ENCODE peak calls at places on chromosomes 7 and 10, in four cellular contexts. X is GM12878, B is K562, L is IMR-90. D is an unnamed sample.

GRCh38 chr7:154967581-154967980 is 35.3 kb downstream of the PAXIP1 start:
- DNase-seq in L (no peak), X (no peak), B (no peak), D (no peak)

GRCh38 chr10:99841746-99842145 is 59.3 kb downstream of the ABCC2 start:
- DNase-seq in X (no peak), L (no peak), B (no peak), D (no peak)

GRCh38 chr10:34505338-34505737 is 309.8 kb downstream of the PARD3 start:
- DNase-seq in B (no peak), X (no peak), L (no peak), D (no peak)

GRCh38 chr7:124752310-124752709 is 13.3 kb downstream of the GPR37 start:
- DNase-seq in B (no peak), X (no peak), L (peak; percentile 94), D (no peak)

GRCh38 chr7:116455009-116455408 is 44.5 kb upstream of the CAV2 start:
- DNase-seq in L (peak; percentile 87), B (no peak), X (no peak), D (peak; percentile 62)

GRCh38 chr7:40604601-40605438 is 470.0 kb downstream of the SUGCT start:
- DNase-seq in B (peak; percentile 14), L (peak; percentile 52), X (no peak), D (peak; percentile 65)

GRCh38 chr10:117168135-117168674 is 29.1 kb upstream of the KCNK18 start:
- DNase-seq in X (no peak), L (peak; percentile 10), B (peak; percentile 48), D (peak; percentile 27)

GRCh38 chr7:99860281-99861127 is 16.3 kb downstream of the OR2AE1 start:
- DNase-seq in X (no peak), B (no peak), L (peak; percentile 52), D (peak; percentile 4)

GRCh38 chr7:73701357-73701995 is 18.0 kb downstream of the STX1A start:
- DNase-seq in B (peak; percentile 85), X (no peak), L (peak; percentile 33), D (peak; percentile 46)

GRCh38 chr7:127810691-127811660 is 159.0 kb downstream of the SND1 start:
- DNase-seq in L (no peak), X (no peak), B (no peak), D (peak; percentile 45)

GRCh38 chr10:93752761-93753160 is 5.0 kb upstream of the LGI1 start:
- DNase-seq in L (peak; percentile 34), X (no peak), B (no peak), D (peak; percentile 3)

GRCh38 chr10:49596836-49597235 is 13.3 kb upstream of the SLC18A3 start:
- DNase-seq in B (no peak), L (no peak), X (no peak), D (no peak)

GRCh38 chr7:1248077-1248458 is 15.4 kb downstream of the UNCX start:
- DNase-seq in X (no peak), L (no peak), B (no peak), D (no peak)

GRCh38 chr10:92493362-92493761 is 80.5 kb downstream of the IDE start:
- DNase-seq in B (no peak), X (no peak), L (no peak), D (no peak)

GRCh38 chr10:70404906-70405824 is 1.2 kb downstream of the EIF4EBP2 start:
- DNase-seq in L (peak; percentile 96), X (no peak), B (peak; percentile 88), D (peak; percentile 62)
- TF ChIP-seq FOS in L (no peak), X (no peak), B (no peak), D (no peak)

DNA sequence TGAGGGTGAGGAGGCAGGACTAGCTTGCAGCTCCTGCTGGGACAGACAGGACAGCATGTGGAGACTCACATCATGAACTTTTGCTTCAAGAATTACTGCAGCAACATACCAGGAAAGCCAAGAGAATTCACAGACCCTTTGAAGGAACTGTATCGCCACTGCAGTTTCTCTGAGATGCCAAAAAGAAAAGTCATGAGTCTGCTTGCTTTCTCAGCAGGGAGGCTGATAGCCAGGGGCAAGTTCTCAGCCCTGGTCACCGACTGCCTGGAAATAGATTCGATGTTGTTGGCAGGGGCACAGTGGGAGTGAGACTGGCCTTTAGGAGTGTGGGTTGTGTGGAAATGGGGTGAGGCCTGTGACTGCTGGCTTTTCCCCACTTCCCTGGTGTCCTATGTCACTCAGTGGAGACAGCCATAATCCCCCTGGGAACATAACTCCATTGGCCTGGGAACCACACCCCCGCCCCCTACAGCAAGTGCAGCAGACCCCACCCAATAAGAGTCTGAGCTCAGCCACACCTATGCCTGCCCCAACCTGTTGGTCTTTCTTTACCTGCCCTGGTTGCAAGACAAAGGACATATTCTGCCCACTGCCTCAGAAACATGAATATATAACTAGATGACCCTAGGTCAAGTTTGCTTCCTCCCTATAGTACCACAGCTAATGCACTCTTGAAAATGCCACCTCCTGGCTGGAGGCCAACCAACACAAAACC is 1.6 kb upstream of the SAMD9 start:
- DNase-seq in L (peak; percentile 4), X (no peak), B (no peak), D (no peak)
- TF ChIP-seq FOS in L (no peak), X (no peak), B (no peak), D (no peak)

DNA sequence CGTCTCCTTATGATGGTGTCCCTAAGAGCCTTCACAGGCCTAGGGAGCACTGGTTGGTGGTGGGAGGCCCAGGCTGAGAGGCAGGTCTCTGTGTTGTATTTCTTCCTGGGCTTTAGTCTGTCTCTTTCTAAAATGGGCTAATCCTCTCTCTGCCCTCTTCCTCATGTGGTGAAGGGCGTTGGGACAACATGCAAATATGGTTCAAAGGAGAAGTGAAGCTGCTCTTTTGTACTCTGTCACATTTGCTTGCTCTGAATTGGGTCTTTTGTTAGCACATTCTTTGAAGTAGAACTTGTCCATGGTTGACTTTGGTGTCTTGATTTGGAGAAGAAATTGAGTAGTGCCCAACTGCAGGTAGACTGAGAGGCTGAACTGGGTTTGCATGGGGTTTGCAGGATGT is 814 bp downstream of the HK1 start:
- DNase-seq in L (no peak), X (peak; percentile 21), B (no peak), D (no peak)
- TF ChIP-seq FOS in L (no peak), X (no peak), B (no peak), D (no peak)

GRCh38 chr10:58066126-58066525 is 201.6 kb downstream of the IPMK start:
- DNase-seq in B (no peak), X (no peak), L (no peak), D (no peak)
- TF ChIP-seq FOS in B (no peak), X (no peak), L (no peak), D (no peak)

DNA sequence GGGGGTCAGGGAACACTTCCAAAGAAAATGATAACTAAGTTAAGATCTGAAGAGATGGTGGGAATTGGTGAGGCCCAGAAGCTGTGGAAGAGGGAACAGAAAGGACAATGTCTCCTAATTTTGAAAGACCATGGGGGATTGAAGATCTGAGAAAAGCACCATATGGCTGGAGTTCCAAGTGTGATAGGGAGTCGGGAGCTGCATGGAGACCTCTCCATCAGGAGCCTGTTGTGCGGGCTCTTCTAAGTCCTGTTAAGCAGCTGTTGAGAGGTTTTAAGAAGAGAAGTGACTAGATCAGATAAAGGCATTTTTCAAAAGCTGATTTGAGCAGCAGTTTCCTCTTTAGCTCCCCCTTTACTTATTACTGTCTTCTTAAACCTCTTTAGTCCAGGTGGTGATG is 254.4 kb downstream of the CDK14 start:
- DNase-seq in L (no peak), X (no peak), B (no peak), D (no peak)
- TF ChIP-seq FOS in L (no peak), X (no peak), B (no peak), D (no peak)

GRCh38 chr10:23363788-23364135 is 19.2 kb upstream of the C10orf67 start:
- DNase-seq in L (no peak), B (no peak), X (no peak), D (no peak)

GRCh38 chr10:23361665-23362064 is 17.1 kb upstream of the C10orf67 start:
- DNase-seq in X (no peak), B (no peak), L (no peak), D (no peak)

GRCh38 chr10:23364378-23364777 is 19.8 kb upstream of the C10orf67 start:
- DNase-seq in L (no peak), B (no peak), X (no peak), D (no peak)

GRCh38 chr10:23362069-23362830 is 17.7 kb upstream of the C10orf67 start:
- DNase-seq in X (no peak), L (no peak), B (no peak), D (no peak)

GRCh38 chr10:23362879-23363787 is 18.5 kb upstream of the C10orf67 start:
- DNase-seq in X (no peak), B (no peak), L (no peak), D (no peak)
- TF ChIP-seq FOS in X (no peak), B (no peak), L (no peak), D (no peak)

GRCh38 chr7:148478551-148478950 is 112.0 kb upstream of the C7orf33 start:
- DNase-seq in B (no peak), L (no peak), X (no peak), D (no peak)
- TF ChIP-seq FOS in B (no peak), L (no peak), X (no peak), D (no peak)

GRCh38 chr10:48305905-48306264 is 592 bp upstream of the MAPK8 start:
- DNase-seq in L (no peak), X (no peak), B (no peak), D (peak; percentile 11)
- TF ChIP-seq FOS in L (no peak), X (no peak), B (no peak), D (no peak)

DNA sequence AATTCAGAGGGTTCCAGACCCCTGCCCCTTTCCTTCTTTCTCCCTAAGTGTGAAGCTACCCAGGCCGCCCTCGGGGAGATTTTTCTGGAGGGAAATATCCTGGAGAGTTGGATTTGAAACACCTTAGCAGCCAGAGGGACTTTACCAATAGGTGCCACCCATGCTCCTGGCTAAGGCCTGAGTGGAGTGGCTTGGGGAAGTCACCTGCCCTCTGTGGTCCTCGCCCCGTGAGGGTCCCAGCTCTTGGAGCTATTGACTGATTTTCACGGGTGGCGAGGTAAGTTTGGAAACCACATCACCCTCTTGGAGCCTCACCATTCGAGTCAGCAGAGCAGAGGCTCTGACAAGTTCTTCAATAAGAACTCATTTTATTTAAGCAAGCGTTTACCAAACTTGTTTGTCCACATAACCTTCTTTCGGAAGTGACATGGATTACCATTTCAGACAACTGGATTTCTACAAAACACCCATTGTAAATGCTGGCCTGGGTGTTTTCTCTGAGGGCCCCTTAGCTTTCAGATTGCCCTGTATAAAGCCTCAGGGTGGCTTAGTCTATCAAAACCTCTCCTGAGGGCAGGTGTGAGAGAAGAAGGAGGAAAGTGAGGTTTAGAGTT is 20.4 kb downstream of the AQP1 start:
- DNase-seq in L (no peak), X (no peak), B (no peak), D (no peak)
- TF ChIP-seq FOS in L (no peak), X (no peak), B (no peak), D (no peak)

GRCh38 chr10:123392182-123392930 is 238.2 kb downstream of the BUB3 start:
- DNase-seq in L (no peak), B (no peak), X (peak; percentile 99), D (no peak)
- TF ChIP-seq FOS in L (no peak), B (no peak), X (no peak), D (no peak)

D was measured in endothelial cell of umbilical vein.